ENCODE peak calls at places on chromosomes 7 and 10, in ten cellular contexts. H, F, V, N, M, W, O, Z, L and X are unnamed samples.

GRCh38 chr10:21329995-21330627 is 195.4 kb downstream of the SKIDA1 start:
- DNase-seq in H (no peak), F (no peak), V (no peak), N (no peak), M (no peak), W (no peak), O (no peak), Z (no peak), L (no peak), X (peak; percentile 88)

GRCh38 chr7:34107306-34107705 is 202.0 kb downstream of the BMPER start:
- DNase-seq in H (no peak), F (no peak), V (no peak), N (peak; percentile 67), M (no peak), W (no peak), O (no peak), Z (no peak), L (no peak), X (no peak)

GRCh38 chr10:70253878-70254765 is 20.9 kb upstream of the PPA1 start:
- DNase-seq in H (peak; percentile 31), F (no peak), V (no peak), N (no peak), M (no peak), W (no peak), O (no peak), Z (no peak), L (no peak), X (no peak)

GRCh38 chr7:16419126-16419525 is 2.2 kb downstream of the CRPPA start:
- DNase-seq in H (no peak), F (no peak), V (no peak), N (no peak), M (no peak), W (no peak), O (no peak), Z (no peak), L (no peak), X (no peak)

GRCh38 chr7:151020231-151020630 is 4.1 kb downstream of the ATG9B start:
- DNase-seq in H (no peak), F (no peak), V (no peak), N (no peak), M (no peak), W (no peak), O (no peak), Z (no peak), L (peak; percentile 69), X (no peak)

GRCh38 chr7:83060218-83060617 is 102.5 kb downstream of the PCLO start:
- DNase-seq in H (no peak), F (no peak), V (no peak), N (no peak), M (no peak), W (no peak), O (no peak), Z (peak; percentile 37), L (peak; percentile 33), X (no peak)

GRCh38 chr7:27690649-27691048 is 28.0 kb upstream of the HIBADH start:
- DNase-seq in H (no peak), F (no peak), V (no peak), N (no peak), M (no peak), W (no peak), O (no peak), Z (no peak), L (no peak), X (no peak)

GRCh38 chr10:59708816-59709471 is 706 bp downstream of the SLC16A9 start:
- DNase-seq in H (no peak), F (peak; percentile 58), V (no peak), N (peak; percentile 62), M (peak; percentile 42), W (peak; percentile 71), O (no peak), Z (no peak), L (peak; percentile 84), X (no peak)

GRCh38 chr7:127769696-127770400 is 117.9 kb downstream of the SND1 start:
- DNase-seq in H (no peak), F (no peak), V (no peak), N (no peak), M (no peak), W (no peak), O (no peak), Z (no peak), L (no peak), X (peak; percentile 24)

GRCh38 chr7:44534087-44534486 is 7.0 kb downstream of the NPC1L1 start:
- DNase-seq in H (no peak), F (no peak), V (no peak), N (no peak), M (no peak), W (no peak), O (no peak), Z (no peak), L (no peak), X (no peak)

GRCh38 chr7:131222171-131222570 is 105.5 kb upstream of the MKLN1 start:
- DNase-seq in H (no peak), F (no peak), V (no peak), N (no peak), M (no peak), W (no peak), O (no peak), Z (no peak), L (no peak), X (no peak)

GRCh38 chr7:117091721-117092120 is 138.4 kb downstream of the ST7 start:
- DNase-seq in H (no peak), F (no peak), V (no peak), N (no peak), M (no peak), W (no peak), O (no peak), Z (no peak), L (no peak), X (no peak)

GRCh38 chr7:68789597-68789996 is 808.7 kb upstream of the AUTS2 start:
- DNase-seq in H (no peak), F (no peak), V (no peak), N (no peak), M (no peak), W (no peak), O (no peak), Z (no peak), L (no peak), X (no peak)

GRCh38 chr10:91617073-91617580 is 15.7 kb downstream of the PPP1R3C start:
- DNase-seq in H (no peak), F (no peak), V (no peak), N (no peak), M (no peak), W (no peak), O (no peak), Z (no peak), L (no peak), X (peak; percentile 81)